ENCODE peak calls at places on chromosome 13, in six cellular contexts. One of them, this sample, is unnamed.

GRCh38 chr13:51494151-51494550 is 41.3 kb upstream of the INTS6 start:
- DNase-seq in IMR-90: peak; percentile 60
- DNase-seq in neuronal stem cell: no peak
- DNase-seq in H9: no peak
- DNase-seq in H1: no peak
- DNase-seq in mesendoderm: no peak
- DNase-seq in this sample: peak; percentile 14

GRCh38 chr13:110799246-110800236 is 86.0 kb downstream of the ING1 start:
- DNase-seq in IMR-90: peak; percentile 95
- DNase-seq in mesendoderm: no peak
- DNase-seq in neuronal stem cell: no peak
- DNase-seq in H1: no peak
- DNase-seq in H9: no peak
- DNase-seq in this sample: no peak

GRCh38 chr13:22086593-22086992 is 415.7 kb downstream of the FGF9 start:
- DNase-seq in H9: no peak
- DNase-seq in H1: no peak
- DNase-seq in IMR-90: peak; percentile 33
- DNase-seq in mesendoderm: no peak
- DNase-seq in neuronal stem cell: no peak
- DNase-seq in this sample: no peak

GRCh38 chr13:37889102-37889501 is 19.5 kb upstream of the TRPC4 start:
- DNase-seq in H9: no peak
- DNase-seq in IMR-90: peak; percentile 23
- DNase-seq in neuronal stem cell: no peak
- DNase-seq in H1: no peak
- DNase-seq in mesendoderm: no peak
- DNase-seq in this sample: no peak

GRCh38 chr13:113485545-113485944 is 5.0 kb downstream of the DCUN1D2 start:
- DNase-seq in neuronal stem cell: no peak
- DNase-seq in IMR-90: no peak
- DNase-seq in mesendoderm: no peak
- DNase-seq in H1: no peak
- DNase-seq in H9: no peak
- DNase-seq in this sample: no peak

GRCh38 chr13:25095862-25096453 is at the start of gene PABPC3:
- DNase-seq in IMR-90: no peak
- DNase-seq in mesendoderm: no peak
- DNase-seq in H1: no peak
- DNase-seq in neuronal stem cell: no peak
- DNase-seq in H9: no peak
- DNase-seq in this sample: peak; percentile 19

GRCh38 chr13:36872621-36873020 is 47.4 kb downstream of the SMAD9 start:
- DNase-seq in H9: peak; percentile 51
- DNase-seq in neuronal stem cell: no peak
- DNase-seq in H1: no peak
- DNase-seq in IMR-90: no peak
- DNase-seq in mesendoderm: no peak
- DNase-seq in this sample: no peak

GRCh38 chr13:98741741-98742435 is 10.6 kb downstream of the SLC15A1 start:
- DNase-seq in IMR-90: no peak
- DNase-seq in mesendoderm: no peak
- DNase-seq in H1: no peak
- DNase-seq in neuronal stem cell: no peak
- DNase-seq in H9: no peak
- DNase-seq in this sample: no peak

GRCh38 chr13:38099751-38100150 is 230.2 kb upstream of the TRPC4 start:
- DNase-seq in neuronal stem cell: no peak
- DNase-seq in H9: no peak
- DNase-seq in mesendoderm: no peak
- DNase-seq in IMR-90: no peak
- DNase-seq in H1: no peak
- DNase-seq in this sample: no peak

GRCh38 chr13:113187263-113187669 is 21.2 kb downstream of the PCID2 start:
- DNase-seq in mesendoderm: peak; percentile 79
- DNase-seq in H9: no peak
- DNase-seq in IMR-90: peak; percentile 100
- DNase-seq in neuronal stem cell: no peak
- DNase-seq in H1: no peak
- DNase-seq in this sample: peak; percentile 92

GRCh38 chr13:41049480-41049879 is 11.8 kb upstream of the WBP4 start:
- DNase-seq in neuronal stem cell: no peak
- DNase-seq in IMR-90: no peak
- DNase-seq in H9: no peak
- DNase-seq in H1: no peak
- DNase-seq in mesendoderm: no peak
- DNase-seq in this sample: no peak

GRCh38 chr13:70792121-70792520 is 683.9 kb upstream of the KLHL1 start:
- DNase-seq in mesendoderm: peak; percentile 23
- DNase-seq in IMR-90: no peak
- DNase-seq in H1: no peak
- DNase-seq in H9: no peak
- DNase-seq in neuronal stem cell: no peak
- DNase-seq in this sample: no peak

GRCh38 chr13:111612918-111613317 is 292.5 kb downstream of the TEX29 start:
- DNase-seq in H9: peak; percentile 11
- DNase-seq in mesendoderm: no peak
- DNase-seq in IMR-90: no peak
- DNase-seq in H1: no peak
- DNase-seq in neuronal stem cell: no peak
- DNase-seq in this sample: no peak

GRCh38 chr13:44449999-44450821 is 76.6 kb downstream of the SERP2 start:
- DNase-seq in H1: no peak
- DNase-seq in H9: no peak
- DNase-seq in neuronal stem cell: no peak
- DNase-seq in mesendoderm: no peak
- DNase-seq in IMR-90: no peak
- DNase-seq in this sample: peak; percentile 48

GRCh38 chr13:104782741-104783140 is 1716.5 kb upstream of the SLC10A2 start:
- DNase-seq in H1: no peak
- DNase-seq in mesendoderm: no peak
- DNase-seq in IMR-90: no peak
- DNase-seq in neuronal stem cell: no peak
- DNase-seq in H9: no peak
- DNase-seq in this sample: no peak

GRCh38 chr13:39448831-39449230 is 154.2 kb downstream of the LHFPL6 start:
- DNase-seq in H9: no peak
- DNase-seq in neuronal stem cell: no peak
- DNase-seq in H1: no peak
- DNase-seq in IMR-90: no peak
- DNase-seq in mesendoderm: no peak
- DNase-seq in this sample: no peak

GRCh38 chr13:34207334-34207733 is 389.4 kb downstream of the RFC3 start:
- DNase-seq in IMR-90: peak; percentile 70
- DNase-seq in H1: no peak
- DNase-seq in H9: no peak
- DNase-seq in mesendoderm: peak; percentile 69
- DNase-seq in neuronal stem cell: no peak
- DNase-seq in this sample: no peak

GRCh38 chr13:74678308-74678958 is 544.2 kb upstream of the KLF12 start:
- DNase-seq in IMR-90: no peak
- DNase-seq in neuronal stem cell: no peak
- DNase-seq in H9: no peak
- DNase-seq in mesendoderm: no peak
- DNase-seq in H1: no peak
- DNase-seq in this sample: no peak

GRCh38 chr13:110705826-110706569 is at the start of gene CARS2:
- DNase-seq in H9: peak; percentile 99
- DNase-seq in mesendoderm: peak; percentile 99
- DNase-seq in neuronal stem cell: peak; percentile 95
- DNase-seq in H1: peak; percentile 91
- DNase-seq in IMR-90: peak; percentile 91
- DNase-seq in this sample: peak; percentile 99

GRCh38 chr13:74243637-74244526 is 109.7 kb upstream of the KLF12 start:
- DNase-seq in H9: no peak
- DNase-seq in neuronal stem cell: no peak
- DNase-seq in IMR-90: peak; percentile 76
- DNase-seq in mesendoderm: no peak
- DNase-seq in H1: no peak
- DNase-seq in this sample: no peak

GRCh38 chr13:112776971-112777370 is 87.1 kb downstream of the ATP11A start:
- DNase-seq in neuronal stem cell: no peak
- DNase-seq in mesendoderm: no peak
- DNase-seq in H9: peak; percentile 19
- DNase-seq in IMR-90: no peak
- DNase-seq in H1: no peak
- DNase-seq in this sample: no peak

GRCh38 chr13:78030351-78030750 is 111.7 kb upstream of the EDNRB start:
- DNase-seq in neuronal stem cell: peak; percentile 8
- DNase-seq in H1: no peak
- DNase-seq in IMR-90: no peak
- DNase-seq in mesendoderm: no peak
- DNase-seq in H9: no peak
- DNase-seq in this sample: no peak

GRCh38 chr13:98370806-98371553 is 193.9 kb upstream of the RNF113B start:
- DNase-seq in mesendoderm: no peak
- DNase-seq in neuronal stem cell: no peak
- DNase-seq in H1: no peak
- DNase-seq in IMR-90: peak; percentile 97
- DNase-seq in H9: no peak
- DNase-seq in this sample: peak; percentile 58

GRCh38 chr13:79614519-79614918 is 133.6 kb downstream of the NDFIP2 start:
- DNase-seq in H9: no peak
- DNase-seq in neuronal stem cell: no peak
- DNase-seq in H1: no peak
- DNase-seq in mesendoderm: no peak
- DNase-seq in IMR-90: no peak
- DNase-seq in this sample: no peak

GRCh38 chr13:110538632-110539031 is 22.9 kb downstream of the RAB20 start:
- DNase-seq in neuronal stem cell: no peak
- DNase-seq in H1: no peak
- DNase-seq in H9: no peak
- DNase-seq in mesendoderm: no peak
- DNase-seq in IMR-90: no peak
- DNase-seq in this sample: no peak

GRCh38 chr13:73433893-73434292 is 375.1 kb downstream of the KLF5 start:
- DNase-seq in H1: no peak
- DNase-seq in H9: no peak
- DNase-seq in mesendoderm: no peak
- DNase-seq in IMR-90: no peak
- DNase-seq in neuronal stem cell: no peak
- DNase-seq in this sample: peak; percentile 2

DNA sequence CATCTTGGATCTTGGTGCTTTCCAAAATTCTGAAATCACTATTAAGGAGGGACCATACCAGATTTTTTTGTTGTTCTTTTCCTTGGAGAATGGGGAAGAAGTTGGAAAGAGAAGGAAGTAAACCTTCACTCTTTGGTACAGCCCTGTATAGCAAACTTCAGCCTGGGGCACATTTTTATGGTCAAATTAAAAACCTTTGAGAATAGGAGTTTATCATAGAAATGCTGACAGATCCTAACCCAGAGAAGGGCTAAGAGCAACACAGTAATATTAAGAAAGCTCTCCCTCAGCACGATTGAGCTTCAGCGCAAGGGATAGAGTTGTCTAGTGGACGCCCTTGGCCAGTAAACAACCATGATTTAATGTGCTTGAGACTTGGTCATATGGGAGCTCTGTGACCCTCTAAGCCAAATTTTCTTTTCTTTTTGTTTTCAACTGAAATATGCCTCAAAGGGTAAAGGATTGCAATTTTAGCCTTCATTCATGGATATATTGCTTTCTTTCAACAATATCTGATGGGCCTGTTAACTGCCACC is 294.3 kb upstream of the MAB21L1 start:
- DNase-seq in IMR-90: no peak
- DNase-seq in H9: no peak
- DNase-seq in mesendoderm: no peak
- DNase-seq in neuronal stem cell: no peak
- DNase-seq in H1: no peak
- DNase-seq in this sample: no peak
- H2AK5ac ChIP-seq in IMR-90: peak overlapping the region; percentile 72
- H2AK5ac ChIP-seq in H9: no peak overlapping the region
- H2AK5ac ChIP-seq in mesendoderm: no peak overlapping the region
- H2AK5ac ChIP-seq in neuronal stem cell: no peak overlapping the region
- H2AK5ac ChIP-seq in H1: no peak overlapping the region
- H2AK5ac ChIP-seq in this sample: no peak overlapping the region

GRCh38 chr13:61727714-61728275 is 312.1 kb upstream of the PCDH20 start:
- DNase-seq in H9: no peak
- DNase-seq in H1: no peak
- DNase-seq in IMR-90: no peak
- DNase-seq in neuronal stem cell: no peak
- DNase-seq in mesendoderm: peak; percentile 71
- DNase-seq in this sample: peak; percentile 3
- H3K9ac ChIP-seq in H9: no peak overlapping the region
- H3K9ac ChIP-seq in H1: no peak overlapping the region
- H3K9ac ChIP-seq in IMR-90: no peak overlapping the region
- H3K9ac ChIP-seq in neuronal stem cell: no peak overlapping the region
- H3K9ac ChIP-seq in mesendoderm: no peak overlapping the region
- H3K9ac ChIP-seq in this sample: no peak overlapping the region

DNA sequence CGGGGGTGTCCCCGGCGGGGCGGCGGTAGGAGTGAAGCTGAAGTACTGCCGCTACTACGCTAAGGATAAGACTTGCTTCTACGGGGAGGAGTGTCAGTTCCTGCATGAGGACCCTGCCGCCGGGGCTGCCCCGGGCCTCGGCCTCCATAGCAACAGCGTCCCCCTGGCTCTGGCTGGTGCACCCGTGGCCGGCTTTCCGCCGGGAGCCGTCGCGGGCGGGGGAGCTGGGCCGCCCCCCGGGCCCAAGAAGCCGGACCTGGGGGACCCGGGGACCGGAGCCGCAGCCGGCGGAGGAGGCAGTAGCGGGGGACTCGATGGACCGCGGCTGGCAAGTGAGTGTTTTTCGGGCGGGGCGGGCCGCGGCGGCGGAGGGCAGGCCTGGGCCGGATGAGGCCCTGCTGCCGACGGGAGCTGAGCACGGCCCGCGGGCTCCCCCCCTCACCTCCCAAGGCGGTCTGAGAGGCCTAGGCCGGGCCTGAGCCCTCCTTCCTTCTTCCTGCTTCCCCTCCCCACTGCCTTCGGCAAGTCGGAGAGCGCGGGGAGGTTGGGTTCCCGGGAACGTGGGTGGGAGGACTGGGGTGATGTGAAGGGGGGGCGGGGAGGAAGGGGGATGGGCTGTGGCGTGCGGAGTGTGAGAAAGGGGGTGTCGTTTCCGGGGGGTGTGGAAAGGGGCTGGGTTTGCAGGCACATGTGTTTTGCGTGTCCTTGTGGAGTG is 568 bp downstream of the PAN3 start:
- DNase-seq in neuronal stem cell: peak; percentile 77
- DNase-seq in H1: peak; percentile 44
- DNase-seq in mesendoderm: peak; percentile 96
- DNase-seq in H9: peak; percentile 81
- DNase-seq in IMR-90: peak; percentile 91
- DNase-seq in this sample: peak; percentile 65
- H3K4ac ChIP-seq in neuronal stem cell: peak overlapping the region; percentile 76
- H3K4ac ChIP-seq in H1: no peak overlapping the region
- H3K4ac ChIP-seq in mesendoderm: peak overlapping the region; percentile 99
- H3K4ac ChIP-seq in H9: no peak overlapping the region
- H3K4ac ChIP-seq in IMR-90: peak overlapping the region; percentile 74
- H3K4ac ChIP-seq in this sample: peak overlapping the region; percentile 94

DNA sequence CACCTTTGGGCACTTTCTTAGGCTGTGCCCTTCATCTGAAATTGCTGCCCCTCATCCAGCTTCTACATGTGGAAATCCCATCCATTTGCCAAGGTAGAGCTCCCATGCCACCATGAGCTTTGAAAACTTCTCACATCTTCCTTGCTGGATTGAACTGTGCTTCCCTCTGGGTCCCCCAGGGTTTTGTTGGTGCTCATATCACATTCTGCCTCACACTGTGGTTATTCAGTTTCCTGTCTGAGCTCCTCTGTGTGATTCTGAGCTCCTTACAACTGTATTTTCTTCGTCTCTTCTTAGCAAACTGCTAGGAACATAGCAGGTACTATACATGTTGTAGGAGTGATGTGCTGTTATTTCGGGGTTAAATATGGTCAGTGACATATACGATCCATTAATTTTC is 74.9 kb upstream of the KL start:
- DNase-seq in IMR-90: no peak
- DNase-seq in H1: no peak
- DNase-seq in mesendoderm: no peak
- DNase-seq in H9: no peak
- DNase-seq in neuronal stem cell: no peak
- DNase-seq in this sample: no peak
- H2AK5ac ChIP-seq in IMR-90: no peak overlapping the region
- H2AK5ac ChIP-seq in H1: no peak overlapping the region
- H2AK5ac ChIP-seq in mesendoderm: no peak overlapping the region
- H2AK5ac ChIP-seq in H9: no peak overlapping the region
- H2AK5ac ChIP-seq in neuronal stem cell: no peak overlapping the region
- H2AK5ac ChIP-seq in this sample: no peak overlapping the region

This sample was measured in trophoblast cell.